ENCODE peak calls at places on chromosomes 6 and 20, in seven cellular contexts. One of them, this sample, is unnamed. For H3K9me3, the result is how much of the 10 kb centered on the place peaks cover.

GRCh38 chr6:111805511-111806181 is 67.6 kb downstream of the FYN start:
- DNase-seq in K562: peak
- DNase-seq in HCT116: no peak
- DNase-seq in mesenchymal stem cell: peak
- DNase-seq in CD4-positive, alpha-beta memory T cell: no peak
- DNase-seq in AG04450: no peak
- DNase-seq in ovary: no peak
- DNase-seq in this sample: no peak

GRCh38 chr6:15628499-15629131 is 34.2 kb downstream of the DTNBP1 start:
- DNase-seq in AG04450: peak
- DNase-seq in mesenchymal stem cell: peak
- DNase-seq in ovary: no peak
- DNase-seq in HCT116: no peak
- DNase-seq in K562: no peak
- DNase-seq in CD4-positive, alpha-beta memory T cell: no peak
- DNase-seq in this sample: no peak

GRCh38 chr6:36769161-36769675 is 70.0 kb downstream of the CPNE5 start:
- DNase-seq in ovary: no peak
- DNase-seq in mesenchymal stem cell: peak
- DNase-seq in AG04450: no peak
- DNase-seq in HCT116: no peak
- DNase-seq in K562: no peak
- DNase-seq in CD4-positive, alpha-beta memory T cell: no peak
- DNase-seq in this sample: no peak

GRCh38 chr6:56755040-56755439 is 112.4 kb upstream of the DST start:
- DNase-seq in AG04450: no peak
- DNase-seq in mesenchymal stem cell: no peak
- DNase-seq in HCT116: no peak
- DNase-seq in K562: no peak
- DNase-seq in CD4-positive, alpha-beta memory T cell: no peak
- DNase-seq in ovary: no peak
- DNase-seq in this sample: no peak

GRCh38 chr6:120872262-120872578 is 462.1 kb downstream of the TBC1D32 start:
- DNase-seq in CD4-positive, alpha-beta memory T cell: no peak
- DNase-seq in HCT116: no peak
- DNase-seq in ovary: peak
- DNase-seq in mesenchymal stem cell: no peak
- DNase-seq in K562: no peak
- DNase-seq in AG04450: no peak
- DNase-seq in this sample: no peak

GRCh38 chr6:166330612-166331011 is 11.7 kb downstream of the SFT2D1 start:
- DNase-seq in K562: peak
- DNase-seq in HCT116: no peak
- DNase-seq in AG04450: no peak
- DNase-seq in ovary: no peak
- DNase-seq in mesenchymal stem cell: peak
- DNase-seq in CD4-positive, alpha-beta memory T cell: no peak
- DNase-seq in this sample: no peak

GRCh38 chr6:97771356-97771755 is 488.3 kb upstream of the MMS22L start:
- DNase-seq in K562: no peak
- DNase-seq in HCT116: no peak
- DNase-seq in CD4-positive, alpha-beta memory T cell: no peak
- DNase-seq in AG04450: no peak
- DNase-seq in mesenchymal stem cell: no peak
- DNase-seq in ovary: no peak
- DNase-seq in this sample: no peak

GRCh38 chr20:62714006-62714405 is 5.4 kb downstream of the NTSR1 start:
- DNase-seq in mesenchymal stem cell: no peak
- DNase-seq in CD4-positive, alpha-beta memory T cell: no peak
- DNase-seq in ovary: no peak
- DNase-seq in K562: no peak
- DNase-seq in AG04450: no peak
- DNase-seq in HCT116: no peak
- DNase-seq in this sample: no peak

GRCh38 chr6:30757261-30757935 is 13.1 kb upstream of the IER3 start:
- DNase-seq in ovary: no peak
- DNase-seq in AG04450: no peak
- DNase-seq in CD4-positive, alpha-beta memory T cell: no peak
- DNase-seq in mesenchymal stem cell: no peak
- DNase-seq in K562: no peak
- DNase-seq in HCT116: no peak
- DNase-seq in this sample: no peak

GRCh38 chr6:13194852-13195251 is 133.5 kb downstream of the TBC1D7 start:
- DNase-seq in K562: peak
- DNase-seq in CD4-positive, alpha-beta memory T cell: no peak
- DNase-seq in mesenchymal stem cell: peak
- DNase-seq in HCT116: peak
- DNase-seq in ovary: peak
- DNase-seq in AG04450: peak
- DNase-seq in this sample: no peak

GRCh38 chr6:139369068-139369467 is 5.4 kb downstream of the CITED2 start:
- DNase-seq in mesenchymal stem cell: peak
- DNase-seq in K562: no peak
- DNase-seq in ovary: no peak
- DNase-seq in HCT116: no peak
- DNase-seq in CD4-positive, alpha-beta memory T cell: no peak
- DNase-seq in AG04450: no peak
- DNase-seq in this sample: no peak

GRCh38 chr20:62725596-62726268 is 17.1 kb downstream of the NTSR1 start:
- DNase-seq in K562: no peak
- DNase-seq in AG04450: no peak
- DNase-seq in mesenchymal stem cell: no peak
- DNase-seq in CD4-positive, alpha-beta memory T cell: no peak
- DNase-seq in HCT116: no peak
- DNase-seq in ovary: no peak
- DNase-seq in this sample: no peak

GRCh38 chr6:3825331-3825831 is 23.8 kb upstream of the FAM50B start:
- DNase-seq in AG04450: no peak
- DNase-seq in HCT116: no peak
- DNase-seq in K562: no peak
- DNase-seq in ovary: peak
- DNase-seq in CD4-positive, alpha-beta memory T cell: no peak
- DNase-seq in mesenchymal stem cell: peak
- DNase-seq in this sample: no peak

GRCh38 chr6:82818727-82819126 is 246.9 kb downstream of the UBE3D start:
- DNase-seq in HCT116: no peak
- DNase-seq in AG04450: peak
- DNase-seq in ovary: no peak
- DNase-seq in CD4-positive, alpha-beta memory T cell: no peak
- DNase-seq in K562: no peak
- DNase-seq in mesenchymal stem cell: no peak
- DNase-seq in this sample: no peak

GRCh38 chr6:153856929-153857376 is 182.1 kb upstream of the OPRM1 start:
- DNase-seq in HCT116: no peak
- DNase-seq in K562: no peak
- DNase-seq in CD4-positive, alpha-beta memory T cell: no peak
- DNase-seq in mesenchymal stem cell: no peak
- DNase-seq in AG04450: no peak
- DNase-seq in ovary: no peak
- DNase-seq in this sample: no peak

GRCh38 chr6:153862139-153862538 is 176.9 kb upstream of the OPRM1 start:
- DNase-seq in CD4-positive, alpha-beta memory T cell: no peak
- DNase-seq in K562: no peak
- DNase-seq in HCT116: no peak
- DNase-seq in ovary: no peak
- DNase-seq in mesenchymal stem cell: no peak
- DNase-seq in AG04450: no peak
- DNase-seq in this sample: no peak

GRCh38 chr6:153858529-153858928 is 180.5 kb upstream of the OPRM1 start:
- DNase-seq in HCT116: no peak
- DNase-seq in CD4-positive, alpha-beta memory T cell: no peak
- DNase-seq in AG04450: no peak
- DNase-seq in ovary: no peak
- DNase-seq in K562: no peak
- DNase-seq in mesenchymal stem cell: no peak
- DNase-seq in this sample: no peak
- H3K9me3 ChIP-seq in HCT116: under half
- H3K9me3 ChIP-seq in CD4-positive, alpha-beta memory T cell: under half
- H3K9me3 ChIP-seq in AG04450: under half
- H3K9me3 ChIP-seq in ovary: under half
- H3K9me3 ChIP-seq in K562: under half
- H3K9me3 ChIP-seq in mesenchymal stem cell: under half
- H3K9me3 ChIP-seq in this sample: under half

GRCh38 chr6:27296106-27296783 is 15.8 kb downstream of the POM121L2 start:
- DNase-seq in CD4-positive, alpha-beta memory T cell: no peak
- DNase-seq in mesenchymal stem cell: peak
- DNase-seq in K562: peak
- DNase-seq in HCT116: peak
- DNase-seq in AG04450: no peak
- DNase-seq in ovary: no peak
- DNase-seq in this sample: no peak

GRCh38 chr6:27297484-27297856 is 14.6 kb downstream of the POM121L2 start:
- DNase-seq in AG04450: no peak
- DNase-seq in CD4-positive, alpha-beta memory T cell: no peak
- DNase-seq in ovary: no peak
- DNase-seq in K562: peak
- DNase-seq in HCT116: no peak
- DNase-seq in mesenchymal stem cell: no peak
- DNase-seq in this sample: no peak

GRCh38 chr6:27295301-27296079 is 16.6 kb downstream of the POM121L2 start:
- DNase-seq in mesenchymal stem cell: peak
- DNase-seq in K562: peak
- DNase-seq in ovary: no peak
- DNase-seq in HCT116: peak
- DNase-seq in CD4-positive, alpha-beta memory T cell: no peak
- DNase-seq in AG04450: peak
- DNase-seq in this sample: no peak

GRCh38 chr6:27294409-27294808 is 17.7 kb downstream of the POM121L2 start:
- DNase-seq in ovary: no peak
- DNase-seq in mesenchymal stem cell: peak
- DNase-seq in HCT116: no peak
- DNase-seq in AG04450: no peak
- DNase-seq in K562: no peak
- DNase-seq in CD4-positive, alpha-beta memory T cell: no peak
- DNase-seq in this sample: no peak

DNA sequence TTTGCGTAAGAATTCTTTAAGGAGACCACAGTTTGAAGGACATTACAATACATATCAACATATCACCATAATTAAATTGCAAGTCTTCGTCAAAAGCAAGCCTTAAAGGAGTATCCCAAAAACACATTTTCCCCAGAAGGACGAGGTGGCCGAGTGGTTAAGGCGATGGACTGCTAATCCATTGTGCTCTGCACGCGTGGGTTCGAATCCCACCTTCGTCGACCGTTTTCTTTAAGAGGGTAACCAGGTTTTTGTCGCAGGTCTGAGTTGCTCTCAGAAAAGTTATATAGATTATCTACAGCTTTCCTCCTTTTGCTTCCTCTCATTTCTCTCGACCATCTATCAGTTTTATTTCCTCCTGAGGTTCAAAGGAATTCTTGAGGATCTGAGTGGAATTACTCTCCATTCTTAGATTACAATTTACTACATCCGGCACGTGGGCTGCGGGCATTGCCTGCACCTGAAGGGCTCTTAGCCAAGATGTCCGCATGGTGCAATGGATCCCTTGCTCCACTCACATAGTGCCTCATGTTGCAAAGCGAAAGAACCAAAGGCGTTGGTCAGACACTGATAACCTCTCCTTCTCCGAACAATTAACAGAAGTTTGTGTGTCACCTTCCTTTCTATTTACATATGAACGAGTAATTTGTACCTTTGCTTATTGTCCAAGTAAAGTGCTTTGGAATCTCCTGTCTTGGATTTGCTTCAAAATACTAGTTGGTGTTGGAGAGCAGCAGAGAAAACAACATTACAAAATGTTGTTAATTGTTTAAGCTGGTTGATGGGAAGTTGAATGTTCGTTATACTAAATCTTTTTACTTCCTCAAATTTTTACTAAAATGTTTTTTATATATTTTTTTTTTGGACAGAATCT is 14.0 kb downstream of the POM121L2 start:
- DNase-seq in AG04450: no peak
- DNase-seq in mesenchymal stem cell: peak
- DNase-seq in HCT116: peak
- DNase-seq in ovary: no peak
- DNase-seq in CD4-positive, alpha-beta memory T cell: no peak
- DNase-seq in K562: peak
- DNase-seq in this sample: no peak
- H3K9me3 ChIP-seq in AG04450: under half
- H3K9me3 ChIP-seq in mesenchymal stem cell: under half
- H3K9me3 ChIP-seq in HCT116: under half
- H3K9me3 ChIP-seq in ovary: under half
- H3K9me3 ChIP-seq in CD4-positive, alpha-beta memory T cell: under half
- H3K9me3 ChIP-seq in K562: under half
- H3K9me3 ChIP-seq in this sample: under half

GRCh38 chr6:162942860-162943259 is 215.1 kb downstream of the PACRG start:
- DNase-seq in K562: no peak
- DNase-seq in AG04450: peak
- DNase-seq in CD4-positive, alpha-beta memory T cell: no peak
- DNase-seq in mesenchymal stem cell: peak
- DNase-seq in ovary: no peak
- DNase-seq in HCT116: no peak
- DNase-seq in this sample: no peak

GRCh38 chr6:162943369-162943768 is 215.6 kb downstream of the PACRG start:
- DNase-seq in HCT116: no peak
- DNase-seq in CD4-positive, alpha-beta memory T cell: no peak
- DNase-seq in mesenchymal stem cell: no peak
- DNase-seq in AG04450: no peak
- DNase-seq in ovary: no peak
- DNase-seq in K562: no peak
- DNase-seq in this sample: no peak

GRCh38 chr6:162940426-162940825 is 212.7 kb downstream of the PACRG start:
- DNase-seq in AG04450: no peak
- DNase-seq in HCT116: no peak
- DNase-seq in mesenchymal stem cell: no peak
- DNase-seq in K562: no peak
- DNase-seq in ovary: no peak
- DNase-seq in CD4-positive, alpha-beta memory T cell: no peak
- DNase-seq in this sample: no peak

DNA sequence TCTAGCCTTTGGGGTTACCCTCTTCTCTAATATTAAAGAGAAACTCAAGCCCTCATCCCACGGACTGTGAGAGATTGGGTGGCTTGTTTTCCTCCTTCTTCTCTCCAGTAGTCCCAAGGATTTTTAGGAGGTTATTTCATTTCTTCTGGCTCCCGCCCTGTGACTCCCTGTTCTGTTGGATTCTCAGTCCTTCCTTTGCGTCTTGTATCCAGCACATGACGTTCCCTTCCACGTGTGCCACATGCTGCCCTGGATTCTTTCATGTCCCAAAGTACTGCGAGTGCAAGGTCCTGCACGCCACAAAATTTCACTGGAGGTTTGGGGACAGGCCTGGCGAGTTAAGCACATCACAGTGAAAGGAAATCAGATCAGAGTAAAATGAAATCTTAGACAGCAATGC is 213.4 kb downstream of the PACRG start:
- DNase-seq in ovary: no peak
- DNase-seq in mesenchymal stem cell: no peak
- DNase-seq in AG04450: no peak
- DNase-seq in HCT116: no peak
- DNase-seq in K562: no peak
- DNase-seq in CD4-positive, alpha-beta memory T cell: no peak
- DNase-seq in this sample: no peak
- H3K9me3 ChIP-seq in ovary: under half
- H3K9me3 ChIP-seq in mesenchymal stem cell: under half
- H3K9me3 ChIP-seq in AG04450: under half
- H3K9me3 ChIP-seq in HCT116: under half
- H3K9me3 ChIP-seq in K562: under half
- H3K9me3 ChIP-seq in CD4-positive, alpha-beta memory T cell: under half
- H3K9me3 ChIP-seq in this sample: under half

GRCh38 chr20:29119141-29119540 is 2138.3 kb upstream of the DEFB115 start:
- DNase-seq in HCT116: no peak
- DNase-seq in ovary: no peak
- DNase-seq in AG04450: no peak
- DNase-seq in K562: no peak
- DNase-seq in CD4-positive, alpha-beta memory T cell: no peak
- DNase-seq in mesenchymal stem cell: no peak
- DNase-seq in this sample: no peak

GRCh38 chr20:29123861-29124260 is 2133.6 kb upstream of the DEFB115 start:
- DNase-seq in ovary: no peak
- DNase-seq in AG04450: no peak
- DNase-seq in HCT116: no peak
- DNase-seq in CD4-positive, alpha-beta memory T cell: no peak
- DNase-seq in K562: no peak
- DNase-seq in mesenchymal stem cell: no peak
- DNase-seq in this sample: no peak
- H3K9me3 ChIP-seq in ovary: under half
- H3K9me3 ChIP-seq in AG04450: under half
- H3K9me3 ChIP-seq in HCT116: under half
- H3K9me3 ChIP-seq in CD4-positive, alpha-beta memory T cell: under half
- H3K9me3 ChIP-seq in K562: under half
- H3K9me3 ChIP-seq in mesenchymal stem cell: under half
- H3K9me3 ChIP-seq in this sample: under half